ENCODE peak calls at places on chromosome 15, in ten cellular contexts. One of them, this sample, is unnamed.

GRCh38 chr15:90301901-90302300 is 36.4 kb downstream of the NGRN start:
- DNase-seq in coronary artery: no peak
- DNase-seq in mucosa of descending colon: no peak
- DNase-seq in WERI-Rb-1: no peak
- DNase-seq in HT1080: no peak
- DNase-seq in non-pigmented ciliary epithelial cell: no peak
- DNase-seq in type B pancreatic cell: no peak
- DNase-seq in lower lobe of right lung: no peak
- DNase-seq in CD8-positive, alpha-beta memory T cell: no peak
- DNase-seq in sciatic nerve: no peak
- DNase-seq in this sample: no peak

GRCh38 chr15:89860851-89861360 is 32.9 kb downstream of the AP3S2 start:
- DNase-seq in coronary artery: no peak
- DNase-seq in mucosa of descending colon: peak
- DNase-seq in WERI-Rb-1: no peak
- DNase-seq in HT1080: no peak
- DNase-seq in non-pigmented ciliary epithelial cell: no peak
- DNase-seq in type B pancreatic cell: no peak
- DNase-seq in lower lobe of right lung: no peak
- DNase-seq in CD8-positive, alpha-beta memory T cell: no peak
- DNase-seq in sciatic nerve: no peak
- DNase-seq in this sample: no peak

GRCh38 chr15:29959384-29960137 is 123.2 kb upstream of the GOLGA8J start:
- DNase-seq in coronary artery: no peak
- DNase-seq in mucosa of descending colon: no peak
- DNase-seq in WERI-Rb-1: no peak
- DNase-seq in HT1080: no peak
- DNase-seq in non-pigmented ciliary epithelial cell: no peak
- DNase-seq in type B pancreatic cell: no peak
- DNase-seq in lower lobe of right lung: no peak
- DNase-seq in CD8-positive, alpha-beta memory T cell: no peak
- DNase-seq in sciatic nerve: no peak
- DNase-seq in this sample: no peak

GRCh38 chr15:101808201-101808600 is 3.8 kb upstream of the OR4F15 start:
- DNase-seq in coronary artery: no peak
- DNase-seq in mucosa of descending colon: no peak
- DNase-seq in WERI-Rb-1: no peak
- DNase-seq in HT1080: peak
- DNase-seq in non-pigmented ciliary epithelial cell: no peak
- DNase-seq in type B pancreatic cell: no peak
- DNase-seq in lower lobe of right lung: no peak
- DNase-seq in CD8-positive, alpha-beta memory T cell: no peak
- DNase-seq in sciatic nerve: no peak
- DNase-seq in this sample: no peak

GRCh38 chr15:90934256-90934948 is 683 bp upstream of the UNC45A start:
- DNase-seq in coronary artery: peak
- DNase-seq in mucosa of descending colon: peak
- DNase-seq in WERI-Rb-1: peak
- DNase-seq in HT1080: peak
- DNase-seq in non-pigmented ciliary epithelial cell: no peak
- DNase-seq in type B pancreatic cell: no peak
- DNase-seq in lower lobe of right lung: peak
- DNase-seq in CD8-positive, alpha-beta memory T cell: peak
- DNase-seq in sciatic nerve: peak
- DNase-seq in this sample: peak

GRCh38 chr15:77606142-77607034 is 26.3 kb downstream of the LINGO1 start:
- DNase-seq in coronary artery: no peak
- DNase-seq in mucosa of descending colon: peak
- DNase-seq in WERI-Rb-1: no peak
- DNase-seq in HT1080: no peak
- DNase-seq in non-pigmented ciliary epithelial cell: no peak
- DNase-seq in type B pancreatic cell: no peak
- DNase-seq in lower lobe of right lung: no peak
- DNase-seq in CD8-positive, alpha-beta memory T cell: no peak
- DNase-seq in sciatic nerve: no peak
- DNase-seq in this sample: no peak

GRCh38 chr15:76217029-76217866 is 94.0 kb downstream of the ETFA start:
- DNase-seq in coronary artery: no peak
- DNase-seq in mucosa of descending colon: peak
- DNase-seq in WERI-Rb-1: no peak
- DNase-seq in HT1080: peak
- DNase-seq in non-pigmented ciliary epithelial cell: no peak
- DNase-seq in type B pancreatic cell: no peak
- DNase-seq in lower lobe of right lung: no peak
- DNase-seq in CD8-positive, alpha-beta memory T cell: no peak
- DNase-seq in sciatic nerve: no peak
- DNase-seq in this sample: no peak

GRCh38 chr15:101296418-101297405 is 1.7 kb upstream of the SNRPA1 start:
- DNase-seq in coronary artery: no peak
- DNase-seq in mucosa of descending colon: no peak
- DNase-seq in WERI-Rb-1: no peak
- DNase-seq in HT1080: no peak
- DNase-seq in non-pigmented ciliary epithelial cell: no peak
- DNase-seq in type B pancreatic cell: no peak
- DNase-seq in lower lobe of right lung: no peak
- DNase-seq in CD8-positive, alpha-beta memory T cell: no peak
- DNase-seq in sciatic nerve: peak
- DNase-seq in this sample: no peak

GRCh38 chr15:90801803-90802202 is 66.6 kb upstream of the FURIN start:
- DNase-seq in coronary artery: no peak
- DNase-seq in mucosa of descending colon: no peak
- DNase-seq in WERI-Rb-1: no peak
- DNase-seq in HT1080: no peak
- DNase-seq in non-pigmented ciliary epithelial cell: no peak
- DNase-seq in type B pancreatic cell: no peak
- DNase-seq in lower lobe of right lung: no peak
- DNase-seq in CD8-positive, alpha-beta memory T cell: no peak
- DNase-seq in sciatic nerve: no peak
- DNase-seq in this sample: no peak

GRCh38 chr15:76963596-76963995 is 31.3 kb upstream of the PSTPIP1 start:
- DNase-seq in coronary artery: no peak
- DNase-seq in mucosa of descending colon: no peak
- DNase-seq in WERI-Rb-1: peak
- DNase-seq in HT1080: peak
- DNase-seq in non-pigmented ciliary epithelial cell: no peak
- DNase-seq in type B pancreatic cell: no peak
- DNase-seq in lower lobe of right lung: no peak
- DNase-seq in CD8-positive, alpha-beta memory T cell: no peak
- DNase-seq in sciatic nerve: no peak
- DNase-seq in this sample: no peak

GRCh38 chr15:59594493-59594942 is 17.1 kb upstream of the GCNT3 start:
- DNase-seq in coronary artery: no peak
- DNase-seq in mucosa of descending colon: peak
- DNase-seq in WERI-Rb-1: no peak
- DNase-seq in HT1080: peak
- DNase-seq in non-pigmented ciliary epithelial cell: peak
- DNase-seq in type B pancreatic cell: no peak
- DNase-seq in lower lobe of right lung: no peak
- DNase-seq in CD8-positive, alpha-beta memory T cell: no peak
- DNase-seq in sciatic nerve: no peak
- DNase-seq in this sample: no peak

GRCh38 chr15:92159906-92160841 is 233.5 kb upstream of the ST8SIA2 start:
- DNase-seq in coronary artery: no peak
- DNase-seq in mucosa of descending colon: no peak
- DNase-seq in WERI-Rb-1: no peak
- DNase-seq in HT1080: no peak
- DNase-seq in non-pigmented ciliary epithelial cell: no peak
- DNase-seq in type B pancreatic cell: no peak
- DNase-seq in lower lobe of right lung: no peak
- DNase-seq in CD8-positive, alpha-beta memory T cell: no peak
- DNase-seq in sciatic nerve: no peak
- DNase-seq in this sample: no peak

GRCh38 chr15:91407237-91407889 is 307.3 kb downstream of the SV2B start:
- DNase-seq in coronary artery: no peak
- DNase-seq in mucosa of descending colon: peak
- DNase-seq in WERI-Rb-1: peak
- DNase-seq in HT1080: peak
- DNase-seq in non-pigmented ciliary epithelial cell: peak
- DNase-seq in type B pancreatic cell: no peak
- DNase-seq in lower lobe of right lung: no peak
- DNase-seq in CD8-positive, alpha-beta memory T cell: no peak
- DNase-seq in sciatic nerve: no peak
- DNase-seq in this sample: no peak

GRCh38 chr15:100831466-100831865 is 48.2 kb upstream of the ALDH1A3 start:
- DNase-seq in coronary artery: no peak
- DNase-seq in mucosa of descending colon: no peak
- DNase-seq in WERI-Rb-1: peak
- DNase-seq in HT1080: no peak
- DNase-seq in non-pigmented ciliary epithelial cell: no peak
- DNase-seq in type B pancreatic cell: no peak
- DNase-seq in lower lobe of right lung: no peak
- DNase-seq in CD8-positive, alpha-beta memory T cell: no peak
- DNase-seq in sciatic nerve: no peak
- DNase-seq in this sample: no peak

GRCh38 chr15:101250931-101251829 is 668 bp downstream of the CHSY1 start:
- DNase-seq in coronary artery: no peak
- DNase-seq in mucosa of descending colon: no peak
- DNase-seq in WERI-Rb-1: peak
- DNase-seq in HT1080: peak
- DNase-seq in non-pigmented ciliary epithelial cell: no peak
- DNase-seq in type B pancreatic cell: no peak
- DNase-seq in lower lobe of right lung: peak
- DNase-seq in CD8-positive, alpha-beta memory T cell: no peak
- DNase-seq in sciatic nerve: no peak
- DNase-seq in this sample: no peak

GRCh38 chr15:50353251-50353998 is 1.6 kb downstream of the GABPB1 start:
- DNase-seq in coronary artery: no peak
- DNase-seq in mucosa of descending colon: no peak
- DNase-seq in WERI-Rb-1: no peak
- DNase-seq in HT1080: peak
- DNase-seq in non-pigmented ciliary epithelial cell: peak
- DNase-seq in type B pancreatic cell: no peak
- DNase-seq in lower lobe of right lung: no peak
- DNase-seq in CD8-positive, alpha-beta memory T cell: no peak
- DNase-seq in sciatic nerve: no peak
- DNase-seq in this sample: no peak

GRCh38 chr15:67927501-67928156 is 87.8 kb upstream of the RNU6-1 start:
- DNase-seq in coronary artery: peak
- DNase-seq in mucosa of descending colon: peak
- DNase-seq in WERI-Rb-1: no peak
- DNase-seq in HT1080: peak
- DNase-seq in non-pigmented ciliary epithelial cell: peak
- DNase-seq in type B pancreatic cell: no peak
- DNase-seq in lower lobe of right lung: peak
- DNase-seq in CD8-positive, alpha-beta memory T cell: no peak
- DNase-seq in sciatic nerve: no peak
- DNase-seq in this sample: no peak

GRCh38 chr15:56040081-56041035 is 46.9 kb upstream of the NEDD4 start:
- DNase-seq in coronary artery: no peak
- DNase-seq in mucosa of descending colon: peak
- DNase-seq in WERI-Rb-1: no peak
- DNase-seq in HT1080: peak
- DNase-seq in non-pigmented ciliary epithelial cell: peak
- DNase-seq in type B pancreatic cell: no peak
- DNase-seq in lower lobe of right lung: peak
- DNase-seq in CD8-positive, alpha-beta memory T cell: no peak
- DNase-seq in sciatic nerve: peak
- DNase-seq in this sample: peak

GRCh38 chr15:69557340-69558137 is 104.9 kb downstream of the RPLP1 start:
- DNase-seq in coronary artery: no peak
- DNase-seq in mucosa of descending colon: peak
- DNase-seq in WERI-Rb-1: peak
- DNase-seq in HT1080: peak
- DNase-seq in non-pigmented ciliary epithelial cell: peak
- DNase-seq in type B pancreatic cell: no peak
- DNase-seq in lower lobe of right lung: no peak
- DNase-seq in CD8-positive, alpha-beta memory T cell: no peak
- DNase-seq in sciatic nerve: no peak
- DNase-seq in this sample: no peak

GRCh38 chr15:25242957-25243799 is 195.6 kb downstream of the UBE3A start:
- DNase-seq in coronary artery: peak
- DNase-seq in mucosa of descending colon: no peak
- DNase-seq in WERI-Rb-1: no peak
- DNase-seq in HT1080: no peak
- DNase-seq in non-pigmented ciliary epithelial cell: no peak
- DNase-seq in type B pancreatic cell: peak
- DNase-seq in lower lobe of right lung: peak
- DNase-seq in CD8-positive, alpha-beta memory T cell: no peak
- DNase-seq in sciatic nerve: peak
- DNase-seq in this sample: no peak

GRCh38 chr15:88749699-88750098 is 53.5 kb upstream of the ACAN start:
- DNase-seq in coronary artery: no peak
- DNase-seq in mucosa of descending colon: no peak
- DNase-seq in WERI-Rb-1: no peak
- DNase-seq in HT1080: no peak
- DNase-seq in non-pigmented ciliary epithelial cell: no peak
- DNase-seq in type B pancreatic cell: no peak
- DNase-seq in lower lobe of right lung: no peak
- DNase-seq in CD8-positive, alpha-beta memory T cell: no peak
- DNase-seq in sciatic nerve: no peak
- DNase-seq in this sample: no peak

GRCh38 chr15:83100072-83100646 is 7.3 kb upstream of the TM6SF1 start:
- DNase-seq in coronary artery: no peak
- DNase-seq in mucosa of descending colon: peak
- DNase-seq in WERI-Rb-1: no peak
- DNase-seq in HT1080: no peak
- DNase-seq in non-pigmented ciliary epithelial cell: no peak
- DNase-seq in type B pancreatic cell: no peak
- DNase-seq in lower lobe of right lung: no peak
- DNase-seq in CD8-positive, alpha-beta memory T cell: no peak
- DNase-seq in sciatic nerve: no peak
- DNase-seq in this sample: no peak

GRCh38 chr15:63086967-63087366 is 34.7 kb upstream of the LACTB start:
- DNase-seq in coronary artery: no peak
- DNase-seq in mucosa of descending colon: no peak
- DNase-seq in WERI-Rb-1: no peak
- DNase-seq in HT1080: no peak
- DNase-seq in non-pigmented ciliary epithelial cell: no peak
- DNase-seq in type B pancreatic cell: no peak
- DNase-seq in lower lobe of right lung: no peak
- DNase-seq in CD8-positive, alpha-beta memory T cell: no peak
- DNase-seq in sciatic nerve: no peak
- DNase-seq in this sample: no peak

GRCh38 chr15:101288905-101289513 is 6.0 kb downstream of the SNRPA1 start:
- DNase-seq in coronary artery: no peak
- DNase-seq in mucosa of descending colon: peak
- DNase-seq in WERI-Rb-1: no peak
- DNase-seq in HT1080: peak
- DNase-seq in non-pigmented ciliary epithelial cell: no peak
- DNase-seq in type B pancreatic cell: no peak
- DNase-seq in lower lobe of right lung: no peak
- DNase-seq in CD8-positive, alpha-beta memory T cell: no peak
- DNase-seq in sciatic nerve: peak
- DNase-seq in this sample: no peak

GRCh38 chr15:78174398-78174797 is 25.2 kb downstream of the IDH3A start:
- DNase-seq in coronary artery: no peak
- DNase-seq in mucosa of descending colon: peak
- DNase-seq in WERI-Rb-1: no peak
- DNase-seq in HT1080: no peak
- DNase-seq in non-pigmented ciliary epithelial cell: no peak
- DNase-seq in type B pancreatic cell: peak
- DNase-seq in lower lobe of right lung: no peak
- DNase-seq in CD8-positive, alpha-beta memory T cell: no peak
- DNase-seq in sciatic nerve: no peak
- DNase-seq in this sample: no peak

GRCh38 chr15:58696740-58697139 is 52.8 kb downstream of the ADAM10 start:
- DNase-seq in coronary artery: no peak
- DNase-seq in mucosa of descending colon: no peak
- DNase-seq in WERI-Rb-1: no peak
- DNase-seq in HT1080: no peak
- DNase-seq in non-pigmented ciliary epithelial cell: no peak
- DNase-seq in type B pancreatic cell: no peak
- DNase-seq in lower lobe of right lung: no peak
- DNase-seq in CD8-positive, alpha-beta memory T cell: no peak
- DNase-seq in sciatic nerve: no peak
- DNase-seq in this sample: no peak